ENCODE peak calls at places on chromosomes 7 and 10, in six cellular contexts. R is stimulated activated CD8-positive, alpha-beta memory T cell treated with anti-CD3 and anti-CD28 coated beads, Interleukin-2, amount 100 ng/mL, for 48 hours; Y is HT1080; N is germinal center; H is stimulated activated naive B cell treated with anti-CD40 and anti-IgM and Interleukin-4, amounts not matched to agents 10 μg/mL and 1 μg/mL and 100 μg/mL, for 72 hours; U is nucleus accumbens. J is an unnamed sample.

GRCh38 chr7:7641129-7641663 is 644 bp downstream of the UMAD1 start:
- DNase-seq in R (no peak), Y (no peak), N (peak; percentile 8), H (no peak), U (no peak), J (no peak)

GRCh38 chr7:2009541-2010001 is 223.2 kb downstream of the MAD1L1 start:
- DNase-seq in R (no peak), Y (no peak), N (no peak), H (no peak), U (peak; percentile 24), J (no peak)

GRCh38 chr10:21494221-21495001 is 31.1 kb downstream of the SKIDA1 start:
- DNase-seq in R (no peak), Y (no peak), N (no peak), H (no peak), U (no peak), J (peak; percentile 36)

GRCh38 chr7:55522268-55522902 is 49.9 kb downstream of the VOPP1 start:
- DNase-seq in R (no peak), Y (no peak), N (no peak), H (no peak), U (no peak), J (no peak)

GRCh38 chr7:14191686-14192098 is 202.2 kb upstream of the ETV1 start:
- DNase-seq in R (no peak), Y (peak; percentile 74), N (no peak), H (no peak), U (no peak), J (no peak)

GRCh38 chr10:21758239-21758638 is 224.2 kb downstream of the MLLT10 start:
- DNase-seq in R (no peak), Y (no peak), N (no peak), H (no peak), U (no peak), J (no peak)

GRCh38 chr10:130337696-130338587 is 201.8 kb downstream of the GLRX3 start:
- DNase-seq in R (no peak), Y (no peak), N (no peak), H (no peak), U (no peak), J (no peak)

GRCh38 chr7:101518348-101518747 is 110.7 kb downstream of the MYL10 start:
- DNase-seq in R (no peak), Y (no peak), N (no peak), H (no peak), U (no peak), J (no peak)

GRCh38 chr10:106655165-106655564 is 509.3 kb downstream of the SORCS1 start:
- DNase-seq in R (no peak), Y (no peak), N (no peak), H (no peak), U (no peak), J (no peak)

GRCh38 chr10:98320476-98321202 is 52.6 kb upstream of the LOXL4 start:
- DNase-seq in R (no peak), Y (no peak), N (no peak), H (no peak), U (no peak), J (no peak)

GRCh38 chr7:140810830-140811556 is 113.7 kb downstream of the BRAF start:
- DNase-seq in R (peak; percentile 6), Y (peak; percentile 69), N (peak; percentile 23), H (peak; percentile 36), U (peak; percentile 16), J (peak; percentile 50)

GRCh38 chr10:127802532-127803055 is 65.6 kb downstream of the FOXI2 start:
- DNase-seq in R (no peak), Y (peak; percentile 20), N (no peak), H (no peak), U (no peak), J (no peak)

GRCh38 chr7:45978010-45978681 is 57.1 kb upstream of the IGFBP3 start:
- DNase-seq in R (no peak), Y (peak; percentile 99), N (no peak), H (no peak), U (no peak), J (peak; percentile 70)

GRCh38 chr10:112896722-112897121 is 53.3 kb upstream of the TCF7L2 start:
- DNase-seq in R (no peak), Y (no peak), N (no peak), H (no peak), U (no peak), J (no peak)

GRCh38 chr10:79179404-79180309 is 110.9 kb downstream of the ZMIZ1 start:
- DNase-seq in R (no peak), Y (no peak), N (no peak), H (no peak), U (peak; percentile 53), J (no peak)

GRCh38 chr7:121449735-121450134 is 53.6 kb upstream of the FAM3C start:
- DNase-seq in R (no peak), Y (no peak), N (no peak), H (no peak), U (no peak), J (no peak)

GRCh38 chr7:140390466-140391190 is 7.7 kb downstream of the SLC37A3 start:
- DNase-seq in R (no peak), Y (peak; percentile 65), N (peak; percentile 63), H (peak; percentile 64), U (no peak), J (peak; percentile 86)

GRCh38 chr7:34659676-34660075 is 1.7 kb downstream of the NPSR1 start:
- DNase-seq in R (no peak), Y (no peak), N (no peak), H (no peak), U (no peak), J (no peak)

GRCh38 chr7:671415-672042 is 55.0 kb upstream of the DNAAF5 start:
- DNase-seq in R (no peak), Y (no peak), N (no peak), H (no peak), U (no peak), J (no peak)